ENCODE peak calls at places on chromosome 16, in six cellular contexts. S is NB4, L is esophagus muscularis mucosa, J is kidney, D is A549, N is uterus. O is an unnamed sample.
A peak's percentile ranks its signal among the peaks of the same experiment; 100 is the strongest.

GRCh38 chr16:88941933-88942909 is 34.8 kb downstream of the CBFA2T3 start:
- DNase-seq in N (no peak), J (no peak), D (peak; percentile 29), S (peak; percentile 88), L (no peak), O (no peak)

GRCh38 chr16:70470927-70471341 is 16.5 kb downstream of the FCSK start:
- DNase-seq in S (no peak), J (no peak), L (no peak), N (no peak), D (peak; percentile 65), O (no peak)

GRCh38 chr16:14003119-14003570 is 68.0 kb upstream of the MRTFB start:
- DNase-seq in N (peak; percentile 57), D (no peak), J (peak; percentile 92), L (no peak), S (peak; percentile 71), O (no peak)

GRCh38 chr16:685967-686366 is 1.8 kb upstream of the JMJD8 start:
- DNase-seq in N (no peak), L (no peak), D (peak; percentile 81), J (no peak), S (peak; percentile 56), O (no peak)

GRCh38 chr16:48487287-48487686 is 102.1 kb upstream of the SIAH1 start:
- DNase-seq in N (no peak), J (no peak), S (no peak), D (no peak), L (no peak), O (no peak)

GRCh38 chr16:78210305-78210704 is 110.9 kb downstream of the WWOX start:
- DNase-seq in L (peak; percentile 47), N (no peak), D (peak; percentile 23), S (peak; percentile 20), J (no peak), O (no peak)

GRCh38 chr16:85570735-85571562 is 42.2 kb upstream of the GSE1 start:
- DNase-seq in N (no peak), S (peak; percentile 94), D (no peak), J (no peak), L (no peak), O (no peak)

GRCh38 chr16:57462978-57463362 is 491 bp downstream of the POLR2C start:
- DNase-seq in J (no peak), N (no peak), L (no peak), D (no peak), S (peak; percentile 34), O (no peak)

GRCh38 chr16:72425571-72426341 is 253.8 kb upstream of the PMFBP1 start:
- DNase-seq in D (no peak), N (no peak), S (no peak), L (no peak), J (no peak), O (no peak)

DNA sequence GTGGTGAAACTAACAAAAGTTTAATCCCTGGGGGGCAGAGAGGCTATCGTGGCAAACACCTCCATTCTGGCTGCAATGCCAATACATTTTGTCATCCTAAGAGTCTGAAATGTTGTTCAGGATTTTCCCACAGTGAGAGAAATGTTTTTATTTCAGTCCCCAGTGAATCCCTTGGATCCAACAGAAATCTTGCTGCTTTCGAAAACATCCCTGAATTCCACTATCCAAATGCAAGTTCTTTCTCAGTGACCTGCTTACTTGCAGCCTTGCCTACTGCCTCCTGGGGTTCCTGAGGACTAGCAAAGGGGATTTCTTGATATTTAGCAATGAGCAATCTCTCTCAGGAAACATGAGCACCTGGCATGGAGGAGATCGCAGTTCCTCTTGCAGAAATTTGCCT is 202.1 kb upstream of the IRX3 start:
- DNase-seq in S (no peak), N (no peak), J (no peak), D (no peak), L (no peak), O (no peak)
- TF ChIP-seq CTCF in S (no peak), N (no peak), J (no peak), D (no peak), L (no peak), O (no peak)

DNA sequence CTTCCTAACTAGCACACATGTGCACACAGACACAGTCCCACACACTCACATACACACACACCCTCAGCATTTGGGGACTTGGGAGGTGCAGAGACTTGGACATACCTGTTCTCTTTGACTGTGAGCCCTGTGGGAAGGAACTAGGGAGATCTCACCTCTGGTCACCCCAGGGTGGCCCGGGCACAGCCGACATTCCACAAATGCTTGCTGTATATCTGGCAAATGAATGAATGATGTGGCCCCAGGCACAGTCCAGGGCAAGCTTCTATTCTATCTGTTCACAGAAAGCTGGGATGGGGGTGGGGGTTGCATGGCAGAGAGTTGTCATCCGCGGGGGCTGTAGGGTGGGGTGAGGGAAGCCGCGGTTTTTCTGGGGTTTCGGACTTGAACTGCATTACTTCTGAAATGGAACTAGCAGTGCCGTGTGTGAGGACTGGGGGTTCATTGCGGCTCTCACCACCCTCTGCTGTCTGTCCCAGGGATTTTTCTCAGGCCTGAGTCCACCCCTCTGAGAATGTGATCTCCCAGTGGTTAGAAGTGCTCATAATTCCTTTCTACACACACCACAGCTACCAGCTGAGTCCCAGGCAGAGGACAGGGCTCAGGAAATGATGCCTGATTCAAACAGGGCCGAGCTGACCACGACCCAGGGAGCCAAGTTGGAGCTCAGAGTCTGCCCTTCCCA is 3.3 kb upstream of the RIPOR1 start:
- DNase-seq in L (no peak), N (peak; percentile 12), S (no peak), D (no peak), J (no peak), O (no peak)
- TF ChIP-seq CTCF in L (no peak), N (no peak), S (no peak), D (no peak), J (no peak), O (no peak)

GRCh38 chr16:66924527-66925321 is 611 bp downstream of the RRAD start:
- DNase-seq in J (no peak), D (no peak), N (no peak), L (no peak), S (peak; percentile 27), O (no peak)
- TF ChIP-seq CTCF in J (peak; percentile 26), D (peak; percentile 56), N (no peak), L (peak; percentile 63), S (peak; percentile 11), O (no peak)

GRCh38 chr16:61362583-61362982 is 673.7 kb downstream of the CDH8 start:
- DNase-seq in S (no peak), J (no peak), N (no peak), L (no peak), D (no peak), O (no peak)

GRCh38 chr16:61370564-61370963 is 665.7 kb downstream of the CDH8 start:
- DNase-seq in L (no peak), N (no peak), S (no peak), D (no peak), J (no peak), O (no peak)

GRCh38 chr16:61366006-61366405 is 670.2 kb downstream of the CDH8 start:
- DNase-seq in L (no peak), S (no peak), D (peak; percentile 2), J (no peak), N (no peak), O (no peak)
- TF ChIP-seq CTCF in L (no peak), S (no peak), D (no peak), J (no peak), N (no peak), O (no peak)

DNA sequence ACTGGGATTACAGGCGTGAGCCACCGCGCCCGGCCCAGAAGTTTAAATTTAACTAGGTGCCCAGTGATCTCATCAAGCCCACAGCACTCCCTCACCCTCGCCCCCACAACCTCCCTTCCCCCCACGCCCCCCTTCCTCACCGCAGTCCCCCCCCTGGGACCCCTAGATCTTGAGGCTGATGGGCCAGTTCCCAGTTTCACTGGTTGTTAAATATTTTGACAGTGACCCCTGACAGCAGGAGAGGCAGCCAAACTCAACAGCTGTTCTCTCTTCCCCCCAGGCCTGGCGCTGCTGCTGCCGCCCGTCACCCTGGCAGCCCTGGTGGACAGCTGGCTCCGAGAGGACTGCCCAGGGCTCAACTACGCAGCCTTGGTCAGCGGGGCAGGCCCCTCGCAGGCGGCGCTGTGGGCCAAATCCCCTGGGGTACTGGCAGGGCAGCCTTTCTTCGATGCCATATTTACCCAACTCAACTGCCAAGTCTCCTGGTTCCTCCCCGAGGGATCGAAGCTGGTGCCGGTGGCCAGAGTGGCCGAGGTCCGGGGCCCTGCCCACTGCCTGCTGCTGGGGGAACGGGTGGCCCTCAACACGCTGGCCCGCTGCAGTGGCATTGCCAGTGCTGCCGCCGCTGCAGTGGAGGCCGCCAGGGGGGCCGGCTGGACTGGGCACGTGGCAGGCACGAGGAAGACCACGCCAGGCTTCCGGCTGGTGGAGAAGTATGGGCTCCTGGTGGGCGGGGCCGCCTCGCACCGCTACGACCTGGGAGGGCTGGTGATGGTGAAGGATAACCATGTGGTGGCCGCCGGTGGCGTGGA is 15.6 kb downstream of the QPRT start:
- DNase-seq in L (no peak), N (peak; percentile 21), J (peak; percentile 79), S (peak; percentile 71), D (no peak), O (no peak)
- TF ChIP-seq CTCF in L (no peak), N (no peak), J (no peak), S (no peak), D (no peak), O (no peak)

DNA sequence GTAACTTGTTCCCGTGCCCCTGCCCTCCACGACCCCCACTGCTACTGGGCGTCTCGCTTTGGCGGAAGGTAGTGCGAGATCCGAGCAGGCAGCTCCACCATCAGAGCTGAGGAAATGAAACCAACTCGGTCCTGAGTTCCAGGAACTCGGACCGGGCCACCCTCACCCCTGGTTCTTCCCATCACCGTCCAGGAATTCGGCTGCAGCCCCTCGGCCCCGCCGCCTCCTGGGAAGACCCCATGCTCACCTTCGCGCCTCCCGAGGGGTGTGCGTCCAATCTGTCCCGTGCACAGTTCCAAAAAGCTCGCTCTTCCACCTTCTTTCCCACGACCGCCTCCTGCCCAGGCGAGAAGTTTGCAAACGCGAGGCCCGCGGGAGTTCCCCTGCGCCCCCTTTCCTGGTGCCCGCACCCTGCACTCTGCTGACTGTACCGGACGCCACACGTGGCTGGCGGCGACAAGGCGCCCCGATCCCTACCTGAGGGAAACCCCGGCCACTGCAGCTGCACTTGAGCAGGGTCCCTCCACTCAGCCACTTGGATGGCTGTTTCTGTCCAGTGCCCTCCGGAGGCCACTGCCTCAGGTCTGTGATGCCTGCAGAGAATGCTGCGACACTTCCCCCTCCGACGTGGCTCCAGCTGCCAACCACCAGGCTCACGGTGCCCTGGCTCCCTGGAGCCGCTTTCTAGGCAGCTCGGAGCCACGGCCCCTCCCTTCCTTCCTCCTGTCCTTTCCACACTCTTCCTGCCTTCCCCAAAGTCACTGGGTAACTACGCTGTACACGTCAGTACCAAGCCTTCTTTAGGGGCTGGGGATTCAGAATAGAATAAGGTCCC is at the start of gene MLKL:
- DNase-seq in L (no peak), J (peak; percentile 87), D (peak; percentile 66), N (peak; percentile 40), S (peak; percentile 92), O (no peak)
- TF ChIP-seq CTCF in L (no peak), J (no peak), D (no peak), N (no peak), S (no peak), O (no peak)

GRCh38 chr16:6148361-6148760 is 1050.8 kb upstream of the EEF2KMT start:
- DNase-seq in N (no peak), L (peak; percentile 17), D (no peak), S (no peak), J (no peak), O (no peak)

GRCh38 chr16:6144441-6144840 is 1046.8 kb upstream of the EEF2KMT start:
- DNase-seq in S (no peak), L (peak; percentile 21), D (no peak), N (no peak), J (no peak), O (no peak)

GRCh38 chr16:6149031-6149430 is 1051.4 kb upstream of the EEF2KMT start:
- DNase-seq in S (no peak), D (no peak), L (no peak), J (no peak), N (no peak), O (no peak)

GRCh38 chr16:6146874-6147425 is 1049.4 kb upstream of the EEF2KMT start:
- DNase-seq in D (no peak), N (no peak), L (peak; percentile 88), J (no peak), S (no peak), O (no peak)
- TF ChIP-seq CTCF in D (no peak), N (no peak), L (no peak), J (no peak), S (no peak), O (no peak)

O was measured in omental fat pad.